ENCODE peak calls at places on chromosomes 6 and 20, in nine cellular contexts. C is tibial artery, K is pancreas, G is ovary, R is GM23338, U is lower lobe of right lung, S is uterus, X is mammary epithelial cell, H is fibroblast of lung. L is an unnamed sample. For H3K36me3 and H3K4me1, the result is how much of the 10 kb centered on the place peaks cover.

GRCh38 chr6:83019741-83020140 is 45.9 kb downstream of the UBE3D start:
- DNase-seq in C (no peak), K (no peak), G (no peak), R (no peak), U (no peak), S (no peak), X (no peak), H (no peak), L (peak)

GRCh38 chr20:17227669-17228623 is 1.1 kb downstream of the PCSK2 start:
- DNase-seq in C (no peak), K (no peak), G (peak), R (peak), U (peak), S (no peak), X (no peak), H (no peak), L (peak)

GRCh38 chr20:17734374-17734773 is 34.6 kb downstream of the BANF2 start:
- DNase-seq in C (no peak), K (no peak), G (no peak), R (no peak), U (no peak), S (no peak), X (no peak), H (no peak), L (no peak)

GRCh38 chr20:53244711-53245110 is 272.6 kb downstream of the TSHZ2 start:
- DNase-seq in C (no peak), K (no peak), G (no peak), R (no peak), U (no peak), S (no peak), X (no peak), H (no peak), L (no peak)

GRCh38 chr6:17851720-17852161 is 135.7 kb downstream of the KIF13A start:
- DNase-seq in C (no peak), K (no peak), G (no peak), R (no peak), U (no peak), S (no peak), X (no peak), H (peak), L (no peak)

GRCh38 chr6:76565932-76566331 is 493.5 kb upstream of the IMPG1 start:
- DNase-seq in C (no peak), K (no peak), G (no peak), R (no peak), U (no peak), S (no peak), X (no peak), H (no peak), L (no peak)

GRCh38 chr6:170253226-170253909 is 37.5 kb downstream of the DLL1 start:
- DNase-seq in C (no peak), K (no peak), G (no peak), R (no peak), U (no peak), S (no peak), X (no peak), H (no peak), L (no peak)

GRCh38 chr6:119541132-119541905 is 191.8 kb upstream of the MAN1A1 start:
- DNase-seq in C (no peak), K (no peak), G (no peak), R (no peak), U (no peak), S (no peak), X (peak), H (peak), L (no peak)

GRCh38 chr6:110878751-110879539 is 4.4 kb downstream of the AMD1 start:
- DNase-seq in C (no peak), K (no peak), G (peak), R (peak), U (no peak), S (no peak), X (no peak), H (peak), L (no peak)

GRCh38 chr6:137777299-137778075 is 89.6 kb upstream of the TNFAIP3 start:
- DNase-seq in C (no peak), K (no peak), G (no peak), R (no peak), U (no peak), S (no peak), X (no peak), H (peak), L (peak)

GRCh38 chr20:50725722-50726000 is 5.7 kb upstream of the PARD6B start:
- DNase-seq in C (no peak), K (no peak), G (peak), R (no peak), U (no peak), S (no peak), X (no peak), H (no peak), L (no peak)

GRCh38 chr6:16836186-16836981 is 75.1 kb upstream of the ATXN1 start:
- DNase-seq in C (no peak), K (no peak), G (no peak), R (no peak), U (no peak), S (no peak), X (no peak), H (peak), L (no peak)

GRCh38 chr20:25339608-25340007 is 51.0 kb downstream of the ABHD12 start:
- DNase-seq in C (no peak), K (peak), G (no peak), R (no peak), U (no peak), S (no peak), X (no peak), H (no peak), L (no peak)

DNA sequence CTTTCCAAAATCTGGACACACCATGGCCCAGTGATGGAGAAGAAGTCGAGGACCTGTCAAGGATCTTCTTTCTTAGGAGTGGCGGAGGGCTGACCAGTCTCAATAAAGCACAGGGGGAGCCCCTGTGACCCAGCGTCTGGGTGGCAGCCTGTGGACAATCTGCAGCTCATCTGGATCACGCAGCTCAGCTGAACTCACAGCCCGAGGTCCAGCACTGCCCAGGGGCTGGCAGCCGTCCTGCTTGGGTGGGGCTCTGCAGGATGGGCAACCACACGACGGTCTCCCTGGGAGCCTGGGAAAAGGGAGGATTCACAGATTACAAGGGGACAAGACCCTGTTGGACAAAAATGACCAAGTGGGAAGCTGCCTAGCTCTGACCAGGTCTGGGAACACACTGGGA is 110.8 kb downstream of the MYLK4 start:
- DNase-seq in C (peak), K (no peak), G (no peak), R (no peak), U (no peak), S (no peak), X (no peak), H (no peak), L (no peak)
- H3K4me3 ChIP-seq in C (no peak), K (no peak), G (no peak), R (no peak), U (no peak), S (no peak), X (no peak), H (no peak), L (no peak)

GRCh38 chr6:109474995-109475394 is 8.0 kb downstream of the ZBTB24 start:
- DNase-seq in C (no peak), K (no peak), G (no peak), R (no peak), U (no peak), S (no peak), X (no peak), H (no peak), L (no peak)
- H3K36me3 ChIP-seq in C (half or more), K (under half), G (under half), R (half or more), U (half or more), S (under half), X (under half), H (under half), L (half or more)

GRCh38 chr6:158037771-158038170 is 56.1 kb downstream of the SYNJ2 start:
- DNase-seq in C (peak), K (no peak), G (no peak), R (no peak), U (peak), S (no peak), X (no peak), H (no peak), L (no peak)
- H3K4me1 ChIP-seq in C (under half), K (under half), G (under half), R (under half), U (under half), S (under half), X (under half), H (under half), L (half or more)

DNA sequence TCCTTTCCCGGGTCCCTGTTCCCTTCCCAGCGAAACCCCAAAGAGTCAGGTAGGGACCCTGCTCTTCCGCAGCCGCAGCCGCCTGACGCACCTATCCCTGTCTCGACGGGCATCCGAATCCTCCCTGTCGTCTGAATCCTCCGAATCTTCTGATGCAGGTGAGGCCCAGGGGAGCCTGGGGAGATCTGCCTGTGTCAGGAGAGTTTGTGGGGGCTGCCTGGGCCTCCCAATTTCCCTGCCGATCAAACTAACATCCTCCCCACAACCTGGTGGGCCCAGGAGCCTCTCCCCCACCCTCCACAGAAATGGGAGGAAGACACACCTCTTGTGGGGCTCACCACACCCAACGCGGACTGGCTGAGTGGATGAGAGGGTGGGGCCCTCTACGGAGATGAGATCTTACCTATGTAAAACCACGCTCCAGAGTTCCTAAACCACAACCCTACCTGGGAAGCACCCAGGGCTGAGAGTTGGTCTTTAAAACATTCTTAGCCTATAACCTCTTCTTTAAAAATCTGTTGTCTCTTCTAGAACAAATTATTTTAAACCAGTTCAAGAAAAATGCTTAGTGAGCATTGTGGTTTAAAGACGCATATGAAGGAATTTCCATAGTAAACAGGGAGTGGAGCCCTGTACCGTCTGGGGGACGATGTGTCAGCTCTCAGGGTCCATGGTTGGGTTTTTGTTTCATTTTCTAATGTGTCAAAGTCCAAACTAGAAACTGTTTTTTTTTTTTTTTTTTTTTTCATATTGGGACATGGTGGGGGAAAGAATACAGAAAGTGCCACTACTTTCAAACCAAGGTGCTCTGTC is 1.7 kb downstream of the CDC25B start:
- DNase-seq in C (no peak), K (no peak), G (no peak), R (no peak), U (peak), S (no peak), X (peak), H (peak), L (no peak)
- H3K4me3 ChIP-seq in C (peak), K (no peak), G (no peak), R (peak), U (peak), S (no peak), X (peak), H (peak), L (peak)

DNA sequence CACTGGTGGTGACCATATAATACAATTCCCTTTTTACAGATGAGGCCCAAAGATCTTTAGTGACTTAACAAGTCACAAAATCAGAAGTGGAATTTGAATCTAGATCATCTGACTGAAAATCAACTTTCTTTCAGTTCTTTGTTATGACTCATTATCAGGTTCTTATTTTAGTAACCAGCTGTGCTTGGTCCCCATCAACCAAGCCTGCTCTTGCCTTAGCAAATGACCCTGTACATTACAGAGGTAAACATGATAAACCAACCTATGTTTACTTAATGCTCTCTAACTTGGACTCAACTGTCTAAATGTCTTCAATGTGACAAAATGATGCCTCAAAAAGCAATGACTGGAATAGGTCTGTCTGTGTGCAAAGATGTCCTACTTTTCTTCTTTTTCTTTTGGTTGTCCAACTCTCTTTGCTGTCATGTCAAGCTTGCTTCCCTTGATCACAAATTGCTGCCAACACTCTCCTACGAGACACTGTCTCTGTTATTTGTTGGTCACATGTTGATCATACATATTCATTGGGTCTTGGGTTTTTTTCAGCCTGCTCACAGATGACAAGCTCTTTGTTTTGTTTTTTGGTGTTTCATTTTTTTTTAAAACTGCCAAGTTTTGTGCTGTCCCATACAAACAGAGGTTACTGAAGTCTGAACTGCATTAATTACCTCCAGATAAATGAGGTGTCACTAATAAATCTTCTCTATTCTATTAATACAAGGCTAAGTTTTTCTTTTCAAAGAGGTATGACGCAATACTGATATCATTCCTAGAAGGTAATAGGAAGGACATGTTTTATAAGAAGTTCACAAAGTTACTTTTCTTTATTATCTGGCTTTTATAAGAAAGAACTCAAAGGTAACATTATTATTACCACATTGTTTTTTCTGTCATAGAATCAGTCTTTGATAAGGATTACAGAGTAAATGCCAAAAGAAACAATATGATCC is 62.2 kb upstream of the PLN start:
- DNase-seq in C (no peak), K (no peak), G (no peak), R (no peak), U (no peak), S (no peak), X (no peak), H (peak), L (no peak)
- H3K36me3 ChIP-seq in C (under half), K (under half), G (under half), R (under half), U (under half), S (under half), X (under half), H (under half), L (under half)

GRCh38 chr6:25038300-25038699 is 102.5 kb upstream of the RIPOR2 start:
- DNase-seq in C (no peak), K (no peak), G (no peak), R (no peak), U (no peak), S (no peak), X (no peak), H (no peak), L (peak)
- H3K4me1 ChIP-seq in C (under half), K (under half), G (under half), R (under half), U (under half), S (under half), X (under half), H (under half), L (under half)

GRCh38 chr20:8131598-8132014 is 460 bp upstream of the PLCB1 start:
- DNase-seq in C (peak), K (no peak), G (no peak), R (no peak), U (peak), S (no peak), X (no peak), H (peak), L (no peak)
- H3K4me3 ChIP-seq in C (peak), K (peak), G (peak), R (peak), U (peak), S (peak), X (peak), H (peak), L (peak)

L was measured in SJCRH30.